ENCODE peak calls at places on chromosomes 7 and 10, in six cellular contexts. A is DND-41, O is Peyer's patch, X is body of pancreas, Z is heart left ventricle, Q is heart right ventricle. K is an unnamed sample. For H3K4me1, the result is how much of the 10 kb centered on the place peaks cover.

GRCh38 chr7:135943266-135943889 is 33.8 kb downstream of the MTPN start:
- DNase-seq in O (no peak), A (no peak), Z (no peak), X (no peak), Q (no peak), K (no peak)

GRCh38 chr7:148727501-148728278 is 29.0 kb downstream of the CUL1 start:
- DNase-seq in Z (no peak), A (peak), O (no peak), Q (no peak), X (no peak), K (no peak)

GRCh38 chr10:92238062-92238585 is 52.8 kb downstream of the CPEB3 start:
- DNase-seq in X (no peak), Q (no peak), O (no peak), A (no peak), Z (no peak), K (no peak)

GRCh38 chr10:43872644-43873043 is 224.0 kb upstream of the ZNF32 start:
- DNase-seq in O (no peak), Q (no peak), A (no peak), Z (no peak), X (no peak), K (no peak)

GRCh38 chr10:97632949-97633884 is at the start of gene MORN4:
- DNase-seq in A (no peak), Z (peak), O (peak), X (peak), Q (peak), K (peak)

GRCh38 chr7:139696547-139696946 is 81.3 kb downstream of the HIPK2 start:
- DNase-seq in A (no peak), X (no peak), O (no peak), Z (no peak), Q (no peak), K (no peak)

GRCh38 chr10:31757831-31758230 is 170.8 kb downstream of the ARHGAP12 start:
- DNase-seq in Z (no peak), Q (no peak), O (no peak), A (no peak), X (no peak), K (no peak)

GRCh38 chr7:110397927-110398660 is 692.8 kb upstream of the LRRN3 start:
- DNase-seq in A (no peak), Z (no peak), X (no peak), O (no peak), Q (no peak), K (no peak)

GRCh38 chr10:91800756-91801155 is 2.5 kb downstream of the TNKS2 start:
- DNase-seq in Z (no peak), Q (no peak), A (no peak), X (no peak), O (no peak), K (no peak)

GRCh38 chr10:62870866-62871265 is 54.7 kb upstream of the EGR2 start:
- DNase-seq in Q (no peak), X (no peak), O (no peak), A (no peak), Z (no peak), K (no peak)

GRCh38 chr7:137245890-137246289 is 97.6 kb downstream of the PTN start:
- DNase-seq in Z (no peak), X (no peak), O (no peak), Q (no peak), A (no peak), K (no peak)

GRCh38 chr7:105365541-105366534 is 22.9 kb downstream of the SRPK2 start:
- DNase-seq in Z (no peak), X (no peak), A (no peak), O (no peak), Q (no peak), K (no peak)

GRCh38 chr7:78760620-78761355 is 692.7 kb downstream of the MAGI2 start:
- DNase-seq in Q (no peak), A (no peak), X (no peak), O (no peak), Z (no peak), K (no peak)

GRCh38 chr10:4652111-4653010 is 173.6 kb upstream of the AKR1E2 start:
- DNase-seq in Z (no peak), X (no peak), O (no peak), Q (no peak), A (no peak), K (no peak)

GRCh38 chr10:132383751-132384181 is 13.2 kb upstream of the PWWP2B start:
- DNase-seq in Z (peak), Q (no peak), O (peak), A (no peak), X (no peak), K (peak)

GRCh38 chr10:120505866-120506265 is 48.8 kb downstream of the PLPP4 start:
- DNase-seq in A (no peak), O (no peak), Z (no peak), X (no peak), Q (no peak), K (no peak)

GRCh38 chr10:103800789-103801540 is 54.4 kb downstream of the SH3PXD2A start:
- DNase-seq in X (no peak), Q (no peak), O (no peak), A (no peak), Z (no peak), K (no peak)

GRCh38 chr7:131501422-131501821 is 55.0 kb downstream of the PODXL start:
- DNase-seq in A (peak), O (no peak), Q (no peak), Z (no peak), X (no peak), K (no peak)

GRCh38 chr10:59333731-59334130 is 28.6 kb downstream of the FAM13C start:
- DNase-seq in X (no peak), O (no peak), Q (no peak), Z (no peak), A (no peak), K (no peak)

GRCh38 chr10:119250641-119251314 is 43.4 kb downstream of the GRK5 start:
- DNase-seq in Q (no peak), Z (no peak), X (no peak), A (no peak), O (no peak), K (no peak)
- H3K4me1 ChIP-seq in Q (half or more), Z (half or more), X (under half), A (under half), O (under half), K (under half)

DNA sequence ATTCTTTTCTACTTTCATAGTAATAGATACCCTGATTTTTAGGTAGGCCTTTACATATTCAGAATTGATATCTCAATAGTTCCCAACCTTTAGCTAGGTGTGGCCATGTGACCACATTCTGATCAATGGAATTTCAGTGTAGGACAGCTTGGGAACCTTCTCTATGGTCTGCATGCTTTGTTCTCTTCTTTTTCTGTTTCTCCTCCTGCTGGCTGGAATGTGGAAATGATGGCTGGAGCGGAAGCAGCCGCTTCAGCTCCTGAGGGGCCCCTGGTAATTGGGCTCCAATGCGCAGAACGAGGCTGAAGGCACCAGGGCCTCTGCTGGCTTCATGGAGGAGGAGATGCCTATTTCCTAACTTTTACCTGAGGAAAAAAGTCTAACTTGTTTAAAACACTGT is 152.6 kb downstream of the ZMYND11 start:
- DNase-seq in O (no peak), Q (no peak), Z (no peak), X (no peak), A (no peak), K (no peak)
- TF ChIP-seq CTCF in O (no peak), Q (no peak), Z (no peak), X (no peak), A (no peak), K (no peak)

DNA sequence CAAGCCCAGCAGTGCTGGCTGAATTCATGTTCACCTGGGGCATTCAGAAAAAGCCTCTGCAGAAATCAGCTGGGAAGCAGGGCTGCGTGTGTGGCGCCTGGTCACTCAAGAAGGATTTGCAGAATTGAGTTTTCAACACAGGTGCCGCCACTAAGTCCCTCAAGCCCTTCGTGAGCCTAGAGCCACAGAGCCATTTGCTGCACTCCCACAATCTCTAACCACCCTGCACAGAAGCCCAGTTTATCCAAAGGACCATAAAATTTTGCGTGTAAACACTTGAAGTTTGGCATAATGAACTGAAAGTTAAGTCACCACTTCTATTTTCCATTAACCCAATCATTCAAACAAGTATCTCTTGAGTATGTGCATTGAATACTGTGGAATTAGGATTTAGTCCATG is 136.2 kb downstream of the DIP2C start:
- DNase-seq in X (no peak), Q (no peak), Z (no peak), A (no peak), O (no peak), K (no peak)
- H3K4me1 ChIP-seq in X (under half), Q (under half), Z (under half), A (under half), O (under half), K (under half)

GRCh38 chr10:11706911-11707567 is 35.1 kb upstream of the ECHDC3 start:
- DNase-seq in O (no peak), Q (no peak), A (no peak), X (no peak), Z (peak), K (no peak)
- TF ChIP-seq CTCF in O (no peak), Q (no peak), A (peak), X (no peak), Z (no peak), K (no peak)

GRCh38 chr7:157355784-157356511 is 19.1 kb downstream of the DNAJB6 start:
- DNase-seq in O (no peak), Q (peak), X (peak), Z (no peak), A (no peak), K (no peak)
- H3K4me1 ChIP-seq in O (under half), Q (half or more), X (under half), Z (half or more), A (under half), K (under half)

GRCh38 chr7:107169120-107170050 is 582 bp downstream of the HBP1 start:
- DNase-seq in X (peak), O (peak), Q (peak), A (peak), Z (peak), K (peak)
- TF ChIP-seq CTCF in X (peak), O (no peak), Q (no peak), A (no peak), Z (no peak), K (peak)

DNA sequence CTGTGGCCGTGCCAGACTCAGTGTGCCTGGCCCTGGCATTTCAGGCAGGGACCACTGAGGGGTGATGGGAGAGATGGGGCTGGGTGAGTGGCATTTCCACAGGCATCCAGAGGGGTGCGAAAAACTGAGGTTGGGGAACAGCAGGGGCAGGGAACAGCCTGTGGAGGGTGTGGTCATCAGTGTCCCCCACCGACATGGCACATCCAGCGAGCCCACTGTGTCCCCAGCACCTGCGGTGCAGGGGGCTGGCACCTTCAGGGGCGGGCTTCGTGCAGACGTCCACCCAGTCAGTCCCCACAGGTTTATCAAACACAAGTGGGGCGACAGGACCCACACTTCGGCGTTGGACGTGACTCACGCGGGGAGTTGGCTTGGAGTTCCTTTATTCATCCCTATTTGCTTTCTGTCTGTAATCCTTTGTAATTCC is 14.8 kb downstream of the CUX1 start:
- DNase-seq in A (no peak), Z (no peak), X (no peak), O (no peak), Q (no peak), K (no peak)
- H3K4me1 ChIP-seq in A (under half), Z (under half), X (under half), O (under half), Q (under half), K (under half)

DNA sequence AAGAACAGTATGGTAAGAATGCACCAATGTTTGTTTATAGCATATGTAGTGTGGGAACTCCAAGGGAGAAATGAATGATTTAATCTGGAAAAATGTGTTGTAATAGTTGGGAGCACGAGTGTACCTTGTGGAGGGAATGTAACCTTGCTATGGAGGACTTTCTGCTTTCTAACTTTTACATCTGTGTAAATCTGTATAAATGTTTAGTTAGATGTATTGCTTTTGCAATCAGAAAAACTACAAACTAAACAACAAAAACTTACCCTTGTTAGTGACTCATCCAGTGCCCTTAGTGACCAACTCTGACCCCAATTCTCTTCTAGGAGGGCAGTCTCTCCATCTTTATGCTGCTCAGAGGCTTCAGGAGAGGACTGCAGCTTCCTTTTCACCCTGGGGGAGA is 89.3 kb downstream of the CCNY start:
- DNase-seq in O (no peak), A (no peak), X (no peak), Z (no peak), Q (no peak), K (no peak)
- TF ChIP-seq CTCF in O (no peak), A (no peak), X (no peak), Z (no peak), Q (no peak), K (no peak)